ENCODE peak calls at places on chromosomes 4 and X, in four cellular contexts. C, O, G and I are unnamed samples.

GRCh38 chrX:29435396-29435795 is 780.0 kb upstream of the MAGEB2 start:
- DNase-seq in C (no peak), G (no peak), O (no peak), I (no peak)

GRCh38 chr4:4820264-4820663 is 39.2 kb upstream of the MSX1 start:
- DNase-seq in O (no peak), C (no peak), G (no peak), I (no peak)

GRCh38 chrX:26352891-26353430 is 137.0 kb downstream of the MAGEB5 start:
- DNase-seq in C (no peak), O (no peak), G (no peak), I (no peak)

GRCh38 chr4:151600432-151600831 is 160.4 kb downstream of the GATB start:
- DNase-seq in O (no peak), G (no peak), C (no peak), I (no peak)

GRCh38 chrX:27910412-27910811 is 70.8 kb downstream of the DCAF8L1 start:
- DNase-seq in O (no peak), C (no peak), G (no peak), I (no peak)

GRCh38 chr4:15003441-15003890 is 1.2 kb downstream of the CPEB2 start:
- DNase-seq in G (no peak), O (no peak), C (peak), I (peak)

GRCh38 chr4:128349921-128350320 is 62.3 kb upstream of the PGRMC2 start:
- DNase-seq in C (no peak), O (no peak), G (peak), I (no peak)

GRCh38 chrX:12567857-12568256 is 223.4 kb upstream of the PRPS2 start:
- DNase-seq in O (no peak), C (no peak), G (no peak), I (peak)

GRCh38 chr4:26995316-26995715 is 134.7 kb downstream of the STIM2 start:
- DNase-seq in G (no peak), O (no peak), C (no peak), I (no peak)

GRCh38 chr4:47577779-47578553 is 92.9 kb downstream of the ATP10D start:
- DNase-seq in C (no peak), G (no peak), O (no peak), I (no peak)

GRCh38 chrX:118935352-118935751 is 39.1 kb upstream of the LONRF3 start:
- DNase-seq in G (no peak), O (no peak), C (no peak), I (no peak)

GRCh38 chrX:150771116-150771515 is 77.9 kb downstream of the MTMR1 start:
- DNase-seq in G (no peak), C (no peak), O (no peak), I (no peak)

GRCh38 chrX:11259437-11259836 is 33.8 kb upstream of the AMELX start:
- DNase-seq in C (no peak), O (no peak), G (no peak), I (no peak)

GRCh38 chrX:118594697-118595420 is 99.2 kb downstream of the DOCK11 start:
- DNase-seq in G (no peak), O (no peak), C (no peak), I (no peak)

GRCh38 chr4:128866691-128867090 is 57.2 kb downstream of the JADE1 start:
- DNase-seq in C (no peak), O (no peak), G (no peak), I (no peak)

GRCh38 chr4:48329976-48330375 is 11.4 kb upstream of the SLAIN2 start:
- DNase-seq in C (no peak), O (no peak), G (no peak), I (no peak)

GRCh38 chr4:70739496-70740337 is 18.0 kb downstream of the RUFY3 start:
- DNase-seq in G (peak), O (no peak), C (no peak), I (no peak)

GRCh38 chr4:129641179-129641578 is 545.2 kb downstream of the C4orf33 start:
- DNase-seq in O (peak), C (peak), G (peak), I (peak)

GRCh38 chrX:105645667-105646354 is 176.5 kb upstream of the NRK start:
- DNase-seq in G (no peak), C (no peak), O (no peak), I (no peak)

GRCh38 chr4:3766207-3766790 is at the start of gene ADRA2C:
- DNase-seq in O (no peak), G (peak), C (peak), I (peak)

GRCh38 chr4:7539659-7540058 is 104.9 kb upstream of the PSAPL1 start:
- DNase-seq in G (peak), C (peak), O (no peak), I (peak)

GRCh38 chrX:17242470-17242869 is 132.5 kb upstream of the NHS start:
- DNase-seq in G (peak), C (peak), O (no peak), I (peak)
- TF ChIP-seq TARDBP in G (no peak), C (no peak), O (no peak), I (no peak)

DNA sequence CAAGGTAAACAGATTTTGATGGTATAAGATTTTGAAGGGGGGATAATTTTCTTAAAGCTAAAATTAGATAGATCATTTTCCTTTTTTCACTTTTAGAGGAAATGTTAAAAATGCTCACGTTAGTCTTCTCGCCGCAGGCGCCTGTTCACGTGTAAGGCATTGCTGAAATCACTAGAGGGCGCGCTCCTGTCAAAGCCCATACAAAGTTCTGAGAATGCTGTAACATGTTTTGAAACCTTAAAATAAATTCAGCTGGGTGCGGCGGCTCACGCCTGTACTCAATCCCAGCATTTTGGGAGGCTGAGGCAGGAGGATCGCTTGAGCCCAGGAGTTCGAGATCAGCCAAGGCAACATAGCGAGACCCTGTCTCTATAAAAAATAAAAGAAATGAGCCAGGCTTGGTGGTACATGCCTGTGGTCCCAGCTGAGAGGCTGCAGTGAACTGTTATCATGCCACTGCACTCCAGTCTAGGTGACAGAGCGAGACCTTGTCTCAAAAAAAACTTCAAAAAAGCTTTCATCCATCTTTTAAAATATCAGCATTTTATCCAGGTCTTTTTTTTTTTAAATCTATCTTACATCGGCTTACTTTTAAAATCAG is 138.0 kb downstream of the RBMX2 start:
- DNase-seq in O (no peak), C (peak), G (peak), I (peak)
- TF ChIP-seq FOXK2 in O (no peak), C (no peak), G (no peak), I (no peak)

GRCh38 chr4:1583051-1583785 is 100.9 kb downstream of the FAM53A start:
- DNase-seq in C (no peak), O (no peak), G (no peak), I (no peak)
- TF ChIP-seq TARDBP in C (no peak), O (no peak), G (no peak), I (no peak)

GRCh38 chrX:17679261-17679660 is 58.0 kb upstream of the SCML1 start:
- DNase-seq in O (no peak), G (no peak), C (no peak), I (no peak)

GRCh38 chrX:17669458-17669857 is 67.8 kb upstream of the SCML1 start:
- DNase-seq in O (no peak), G (no peak), C (no peak), I (no peak)

GRCh38 chrX:17670874-17671273 is 66.4 kb upstream of the SCML1 start:
- DNase-seq in G (no peak), O (no peak), C (no peak), I (no peak)

GRCh38 chrX:17669891-17670290 is 67.4 kb upstream of the SCML1 start:
- DNase-seq in C (no peak), G (no peak), O (no peak), I (no peak)

DNA sequence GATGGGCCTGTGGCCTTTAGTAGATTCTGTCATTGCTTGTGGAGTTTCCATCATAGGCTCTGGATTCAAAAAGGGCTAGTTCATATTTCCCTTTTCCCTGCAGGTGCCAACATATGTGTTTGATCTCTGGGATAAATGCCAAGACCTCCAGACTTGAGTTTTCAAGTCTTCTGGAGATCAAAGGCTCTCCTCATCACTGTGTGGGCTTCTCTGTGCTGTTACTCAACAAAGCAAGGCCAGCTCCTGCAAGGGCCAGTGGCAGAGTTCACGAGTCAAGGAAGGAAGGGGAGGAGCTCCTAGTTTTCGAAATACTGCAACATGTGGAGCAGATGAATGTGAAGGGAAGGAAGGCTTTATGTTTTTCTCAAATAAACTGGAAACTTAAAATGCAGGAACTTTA is 62.7 kb upstream of the SCML1 start:
- DNase-seq in G (no peak), O (no peak), C (no peak), I (no peak)
- TF ChIP-seq FOXK2 in G (no peak), O (no peak), C (no peak), I (no peak)

GRCh38 chr4:78058591-78059523 is 1.7 kb downstream of the FRAS1 start:
- DNase-seq in C (no peak), O (no peak), G (peak), I (peak)

GRCh38 chr4:78057600-78058560 is 757 bp downstream of the FRAS1 start:
- DNase-seq in C (no peak), O (no peak), G (peak), I (peak)

GRCh38 chr4:78059524-78059889 is 2.4 kb downstream of the FRAS1 start:
- DNase-seq in C (peak), O (no peak), G (peak), I (peak)

GRCh38 chr4:78056265-78057129 is 626 bp upstream of the FRAS1 start:
- DNase-seq in O (no peak), C (peak), G (peak), I (peak)

DNA sequence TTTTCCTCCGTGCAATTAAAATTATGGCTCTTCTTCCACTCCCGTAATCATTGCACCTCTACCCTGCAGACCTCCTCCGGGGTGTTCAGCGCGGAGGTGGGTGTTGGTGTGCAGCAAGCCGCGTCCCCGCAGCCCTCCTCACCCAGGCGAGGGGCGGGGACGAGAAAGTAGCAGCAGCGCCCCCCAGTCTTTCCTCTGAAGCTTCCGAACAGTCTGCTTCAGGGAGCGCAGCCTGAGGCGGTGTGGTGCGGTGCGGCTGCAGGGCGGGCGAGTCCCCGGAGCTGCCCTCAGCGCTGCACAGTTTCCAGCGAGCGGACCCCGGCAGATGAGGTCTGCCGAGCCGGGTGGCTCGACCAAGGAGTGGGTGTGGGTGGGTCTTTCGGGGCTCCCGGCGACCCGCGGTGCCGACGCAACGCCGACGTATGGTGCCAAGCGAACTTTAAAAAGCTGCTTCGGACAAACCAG is at the start of gene FRAS1:
- DNase-seq in C (no peak), O (no peak), G (peak), I (peak)
- TF ChIP-seq TARDBP in C (no peak), O (no peak), G (no peak), I (no peak)

GRCh38 chr4:174461438-174462106 is 60.7 kb downstream of the HPGD start:
- DNase-seq in C (no peak), G (peak), O (no peak), I (no peak)
- TF ChIP-seq FOXK2 in C (no peak), G (no peak), O (no peak), I (no peak)